ENCODE peak calls at places on chromosomes 7 and 10, in eight cellular contexts. E is kidney, K is AG04449, C is Peyer's patch, Q is astrocyte, Y is esophagus muscularis mucosa, G is thoracic aorta, I is HFF-Myc. M is an unnamed sample.

GRCh38 chr10:89301721-89302445 is at the start of gene IFIT2:
- DNase-seq in I (no peak), K (no peak), G (no peak), E (no peak), Y (no peak), C (peak), Q (peak), M (peak)

GRCh38 chr10:17764142-17764541 is 12.1 kb downstream of the TMEM236 start:
- DNase-seq in I (no peak), G (no peak), Y (no peak), K (no peak), Q (no peak), C (no peak), E (no peak), M (no peak)

GRCh38 chr10:10293431-10293830 is 724.2 kb upstream of the CELF2 start:
- DNase-seq in Y (no peak), I (no peak), Q (no peak), K (no peak), G (no peak), C (no peak), E (no peak), M (peak)

GRCh38 chr10:3805791-3806381 is 20.9 kb upstream of the KLF6 start:
- DNase-seq in Y (peak), G (peak), C (no peak), Q (peak), E (no peak), K (no peak), I (peak), M (peak)

GRCh38 chr7:155483245-155483644 is 25.3 kb downstream of the EN2 start:
- DNase-seq in Y (no peak), E (no peak), K (no peak), C (no peak), Q (no peak), I (no peak), G (no peak), M (no peak)

GRCh38 chr7:618539-619355 is 99.1 kb upstream of the PDGFA start:
- DNase-seq in E (peak), C (no peak), Y (no peak), I (no peak), K (no peak), G (no peak), Q (no peak), M (peak)

GRCh38 chr7:112065758-112066157 is 140.4 kb downstream of the DOCK4 start:
- DNase-seq in I (no peak), Q (no peak), E (no peak), K (no peak), C (no peak), Y (no peak), G (no peak), M (no peak)

GRCh38 chr7:52696183-52696582 is 339.2 kb upstream of the POM121L12 start:
- DNase-seq in Q (peak), Y (no peak), C (no peak), K (no peak), E (no peak), I (no peak), G (no peak), M (no peak)

DNA sequence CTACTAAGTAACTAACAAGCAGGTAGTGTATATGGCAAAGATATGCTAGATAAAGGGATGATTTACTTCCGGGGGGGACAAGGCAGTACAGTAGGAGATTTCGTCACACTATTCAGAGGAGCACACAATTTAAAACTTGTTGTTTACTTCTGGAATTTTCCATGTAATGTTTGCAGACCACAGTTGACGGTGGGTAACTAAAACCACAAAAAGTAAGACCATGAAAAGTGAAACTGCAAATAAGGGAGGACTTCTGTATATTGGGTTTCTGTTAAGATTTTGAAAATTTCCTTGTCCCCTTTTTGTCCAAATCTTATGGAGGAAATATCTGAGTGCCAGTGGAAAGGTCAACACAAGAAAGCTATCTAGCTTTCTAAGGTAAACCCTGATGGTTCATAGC is 170.0 kb downstream of the ELAPOR2 start:
- DNase-seq in I (no peak), E (no peak), Q (no peak), C (no peak), Y (no peak), K (no peak), G (no peak), M (no peak)
- TF ChIP-seq CTCF in I (no peak), E (no peak), Q (no peak), C (no peak), Y (no peak), K (no peak), G (no peak), M (no peak)

DNA sequence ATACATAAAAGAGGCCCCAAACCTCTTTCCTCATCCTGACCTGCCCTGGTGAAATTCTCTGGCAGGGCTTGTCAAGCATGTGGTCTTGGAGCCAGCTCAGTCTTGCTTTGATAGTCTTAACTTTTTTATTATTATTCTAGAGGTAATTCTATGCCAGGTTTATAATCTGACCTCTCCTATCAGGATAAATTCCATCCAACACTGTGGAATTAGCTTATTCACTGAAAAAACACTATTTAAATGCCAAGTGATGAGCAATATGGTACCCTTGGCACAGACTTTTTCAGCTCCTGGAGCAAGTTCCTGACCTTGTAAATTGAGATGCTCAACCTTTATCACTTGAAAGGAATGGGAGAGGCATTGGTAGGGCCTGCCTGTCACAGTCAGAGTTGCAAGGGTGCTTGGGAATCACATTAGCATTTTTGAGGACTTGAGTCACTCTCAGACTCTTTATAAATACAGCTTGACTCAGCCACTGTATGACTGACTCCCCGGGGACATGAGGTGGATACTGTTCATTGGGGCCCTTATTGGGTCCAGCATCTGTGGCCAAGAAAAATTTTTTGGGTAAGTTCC is at the start of gene CPA4:
- DNase-seq in I (no peak), Q (peak), C (no peak), E (no peak), K (peak), Y (no peak), G (peak), M (peak)
- H3K4me3 ChIP-seq in I (no peak), Q (peak), C (no peak), E (no peak), K (peak), Y (no peak), G (no peak), M (no peak)

GRCh38 chr10:21437770-21438382 is 87.6 kb downstream of the SKIDA1 start:
- DNase-seq in C (no peak), Y (no peak), K (no peak), Q (no peak), E (no peak), G (no peak), I (no peak), M (no peak)
- TF ChIP-seq CTCF in C (no peak), Y (no peak), K (no peak), Q (no peak), E (no peak), G (no peak), I (no peak), M (no peak)

DNA sequence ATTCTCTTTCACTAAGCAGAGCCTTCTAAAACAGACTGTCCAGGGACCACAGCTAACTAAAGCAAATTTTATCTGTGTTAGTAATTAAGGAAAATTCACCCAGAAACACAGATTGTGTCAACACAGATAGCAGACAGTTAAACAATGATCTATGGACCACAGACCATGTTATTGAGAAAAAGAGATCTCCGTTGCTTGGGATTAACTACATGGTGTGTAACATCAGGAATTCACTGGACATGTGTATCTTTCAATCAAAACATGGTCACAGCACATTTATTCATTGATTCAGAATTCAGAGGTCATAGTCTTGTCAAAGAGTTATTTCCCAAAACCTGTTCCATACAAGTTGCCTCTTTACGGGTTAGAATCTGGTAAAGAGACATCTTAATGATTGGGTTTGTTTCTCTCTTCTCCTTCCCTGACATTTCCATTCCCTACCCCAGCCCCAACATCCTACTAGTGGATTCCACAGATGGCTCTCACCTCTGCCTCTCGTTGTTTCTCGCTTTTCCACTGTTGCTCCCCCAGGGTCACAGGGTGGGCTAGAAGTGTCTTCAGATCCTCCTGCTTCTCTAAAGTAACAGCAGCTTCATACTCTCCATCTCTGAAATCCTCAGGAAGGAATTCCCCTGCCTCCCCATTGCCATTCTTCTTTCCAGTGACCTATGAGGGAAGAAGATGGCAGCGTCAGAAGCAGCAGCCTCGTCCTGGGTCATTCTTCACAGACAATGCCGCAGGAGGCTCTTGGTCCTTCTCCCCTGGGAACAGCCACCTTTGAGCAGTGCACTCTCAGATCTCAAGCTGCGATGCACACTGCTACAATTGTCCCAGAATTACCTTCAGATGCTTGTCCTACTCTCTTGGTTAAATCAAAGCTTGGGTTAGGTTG is 958 bp downstream of the ANKRD1 start:
- DNase-seq in Q (no peak), K (no peak), C (no peak), E (no peak), G (no peak), Y (no peak), I (no peak), M (no peak)
- H3K4me3 ChIP-seq in Q (peak), K (no peak), C (no peak), E (no peak), G (no peak), Y (no peak), I (no peak), M (peak)

M was measured in fibroblast of pulmonary artery.